ENCODE peak calls at places on chromosome 2, in four cellular contexts. G is HepG2, B is Peyer's patch, X is uterus. I is an unnamed sample.

GRCh38 chr2:137118140-137118539 is 352.8 kb downstream of the THSD7B start:
- DNase-seq in G (no peak), X (no peak), B (no peak), I (no peak)

GRCh38 chr2:199261221-199261620 is 196.5 kb downstream of the SATB2 start:
- DNase-seq in X (no peak), G (no peak), B (no peak), I (peak)

GRCh38 chr2:120298173-120298835 is 45.7 kb downstream of the RALB start:
- DNase-seq in X (no peak), B (no peak), G (no peak), I (no peak)

GRCh38 chr2:232323328-232323650 is 55.3 kb upstream of the ALPP start:
- DNase-seq in G (no peak), B (no peak), X (no peak), I (no peak)

GRCh38 chr2:46175409-46175808 is 121.8 kb upstream of the EPAS1 start:
- DNase-seq in G (no peak), X (no peak), B (no peak), I (no peak)

GRCh38 chr2:53519925-53520629 is 247.5 kb upstream of the CHAC2 start:
- DNase-seq in X (no peak), G (no peak), B (no peak), I (no peak)

GRCh38 chr2:211033765-211034164 is 477.4 kb downstream of the CPS1 start:
- DNase-seq in B (no peak), X (no peak), G (peak), I (no peak)

GRCh38 chr2:241810304-241811208 is 1.6 kb downstream of the NEU4 start:
- DNase-seq in X (no peak), G (no peak), B (peak), I (no peak)

GRCh38 chr2:216909541-216910175 is 49.8 kb upstream of the TNP1 start:
- DNase-seq in B (no peak), G (no peak), X (no peak), I (no peak)

GRCh38 chr2:55111570-55112228 is 61.4 kb upstream of the RTN4 start:
- DNase-seq in G (peak), B (peak), X (peak), I (peak)

GRCh38 chr2:55153564-55154315 is 78.4 kb downstream of the CLHC1 start:
- DNase-seq in X (no peak), G (no peak), B (no peak), I (no peak)

GRCh38 chr2:221677688-221678087 is 105.6 kb upstream of the EPHA4 start:
- DNase-seq in B (no peak), G (no peak), X (no peak), I (no peak)

GRCh38 chr2:220835563-220835962 is 736.5 kb downstream of the EPHA4 start:
- DNase-seq in X (no peak), G (no peak), B (no peak), I (no peak)

GRCh38 chr2:215611609-215612386 is 175.9 kb upstream of the FN1 start:
- DNase-seq in X (no peak), G (peak), B (no peak), I (peak)

GRCh38 chr2:16821696-16822095 is 156.1 kb upstream of the CYRIA start:
- DNase-seq in B (no peak), G (no peak), X (no peak), I (no peak)

GRCh38 chr2:225793736-225794550 is 394.4 kb downstream of the NYAP2 start:
- DNase-seq in X (no peak), B (no peak), G (no peak), I (no peak)

GRCh38 chr2:12152888-12153287 is 406.5 kb downstream of the LPIN1 start:
- DNase-seq in B (no peak), G (no peak), X (no peak), I (no peak)

DNA sequence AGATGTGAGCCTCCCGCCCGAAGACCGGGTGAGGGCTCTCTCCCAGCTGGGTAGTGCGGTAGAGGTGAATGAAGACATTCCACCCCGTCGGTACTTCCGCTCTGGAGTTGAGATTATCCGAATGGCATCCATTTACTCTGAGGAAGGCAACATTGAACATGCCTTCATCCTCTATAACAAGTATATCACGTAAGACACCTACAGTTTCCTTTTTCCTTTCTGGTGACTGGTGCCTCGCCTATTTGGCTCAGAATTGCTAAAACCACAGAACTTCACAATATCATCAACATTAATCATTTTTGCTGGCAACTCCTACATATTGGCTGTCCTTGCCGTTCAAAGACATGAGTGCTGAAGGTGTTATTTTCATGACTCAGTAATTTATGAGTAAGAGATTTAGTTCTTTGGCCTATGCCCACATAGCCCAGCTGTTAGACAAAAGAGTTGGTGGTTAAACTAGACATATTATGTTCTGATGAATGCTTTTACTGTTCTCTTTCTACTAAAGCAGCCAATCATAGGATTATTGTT is 2.2 kb downstream of the STAMBP start:
- DNase-seq in G (no peak), X (no peak), B (no peak), I (no peak)
- H3K27ac ChIP-seq in G (no peak), X (no peak), B (no peak), I (no peak)

GRCh38 chr2:74531666-74532065 is 1.9 kb downstream of the HTRA2 start:
- DNase-seq in X (no peak), B (no peak), G (no peak), I (no peak)

GRCh38 chr2:74535440-74535965 is 5.8 kb downstream of the HTRA2 start:
- DNase-seq in G (no peak), B (no peak), X (no peak), I (no peak)

GRCh38 chr2:74532222-74532621 is 2.5 kb downstream of the HTRA2 start:
- DNase-seq in G (peak), B (no peak), X (no peak), I (no peak)

GRCh38 chr2:74534411-74534810 is 4.7 kb downstream of the HTRA2 start:
- DNase-seq in X (no peak), G (no peak), B (no peak), I (no peak)

GRCh38 chr2:74533464-74533863 is 3.7 kb downstream of the HTRA2 start:
- DNase-seq in X (no peak), B (no peak), G (no peak), I (no peak)
- TF ChIP-seq POLR2A in X (no peak), B (no peak), G (peak), I (no peak)

GRCh38 chr2:29295843-29296242 is 180.6 kb downstream of the CLIP4 start:
- DNase-seq in B (no peak), X (no peak), G (no peak), I (no peak)
- TF ChIP-seq CTCF in B (no peak), X (no peak), G (peak), I (peak)

GRCh38 chr2:8118940-8119781 is 562.7 kb upstream of the ID2 start:
- DNase-seq in B (no peak), G (no peak), X (no peak), I (no peak)

GRCh38 chr2:8119782-8120551 is 561.9 kb upstream of the ID2 start:
- DNase-seq in B (no peak), X (no peak), G (peak), I (peak)

GRCh38 chr2:8121826-8122505 is 559.9 kb upstream of the ID2 start:
- DNase-seq in G (no peak), B (no peak), X (no peak), I (peak)

GRCh38 chr2:8122506-8122898 is 559.4 kb upstream of the ID2 start:
- DNase-seq in X (no peak), B (no peak), G (no peak), I (no peak)

GRCh38 chr2:8120979-8121825 is 560.7 kb upstream of the ID2 start:
- DNase-seq in B (no peak), X (no peak), G (peak), I (no peak)
- H3K27ac ChIP-seq in B (no peak), X (no peak), G (peak), I (peak)

I was measured in adrenal gland.